ENCODE peak calls at places on chromosomes 3 and 15, in four cellular contexts. E is kidney epithelial cell, W is GM12864, Q is sigmoid colon. H is an unnamed sample.

GRCh38 chr15:35305031-35305555 is 220.0 kb upstream of the NANOGP8 start:
- DNase-seq in Q (no peak), E (no peak), W (no peak), H (no peak)

GRCh38 chr3:124763644-124764358 is 33.5 kb downstream of the UMPS start:
- DNase-seq in Q (no peak), W (no peak), E (no peak), H (no peak)

GRCh38 chr3:37072892-37073291 is 79.6 kb downstream of the MLH1 start:
- DNase-seq in E (no peak), W (no peak), Q (no peak), H (peak; percentile 80)

GRCh38 chr3:56291244-56291680 is 177.0 kb downstream of the ERC2 start:
- DNase-seq in E (peak; percentile 44), W (no peak), Q (no peak), H (no peak)

GRCh38 chr15:67174864-67175573 is 79.4 kb downstream of the AAGAB start:
- DNase-seq in W (no peak), E (peak; percentile 95), Q (peak; percentile 58), H (no peak)

GRCh38 chr3:170977911-170978310 is 48.6 kb downstream of the SLC2A2 start:
- DNase-seq in E (no peak), Q (no peak), W (no peak), H (no peak)

GRCh38 chr15:71777216-71777943 is 33.0 kb upstream of the NR2E3 start:
- DNase-seq in Q (no peak), W (no peak), E (no peak), H (no peak)

GRCh38 chr3:66133050-66133757 is 87.6 kb upstream of the SLC25A26 start:
- DNase-seq in E (no peak), W (no peak), Q (no peak), H (no peak)

GRCh38 chr3:194871143-194871863 is 185.6 kb downstream of the FAM43A start:
- DNase-seq in E (no peak), W (no peak), Q (no peak), H (peak; percentile 45)

GRCh38 chr3:105785790-105786189 is 83.0 kb downstream of the CBLB start:
- DNase-seq in W (no peak), E (no peak), Q (no peak), H (no peak)

GRCh38 chr3:127107491-127108375 is 85.2 kb upstream of the PRR23E start:
- DNase-seq in E (no peak), W (no peak), Q (no peak), H (no peak)

GRCh38 chr15:86725628-86726027 is 646.0 kb downstream of the AGBL1 start:
- DNase-seq in W (no peak), E (no peak), Q (no peak), H (no peak)

GRCh38 chr3:179146911-179147570 is 1.1 kb upstream of the PIK3CA start:
- DNase-seq in Q (no peak), W (no peak), E (peak; percentile 26), H (no peak)

GRCh38 chr15:26806161-26806560 is 33.3 kb upstream of the GABRB3 start:
- DNase-seq in E (no peak), W (no peak), Q (no peak), H (no peak)

GRCh38 chr15:58063612-58064011 is 1.9 kb downstream of the ALDH1A2 start:
- DNase-seq in E (no peak), Q (no peak), W (no peak), H (no peak)

GRCh38 chr3:39062180-39062579 is 10.4 kb downstream of the WDR48 start:
- DNase-seq in W (no peak), Q (no peak), E (no peak), H (no peak)

GRCh38 chr3:153305189-153305588 is 143.2 kb downstream of the RAP2B start:
- DNase-seq in W (no peak), Q (no peak), E (no peak), H (no peak)

GRCh38 chr3:8824238-8824637 is 54.8 kb upstream of the OXTR start:
- DNase-seq in E (no peak), W (no peak), Q (no peak), H (no peak)

GRCh38 chr3:86774082-86774691 is 216.8 kb downstream of the VGLL3 start:
- DNase-seq in W (no peak), E (no peak), Q (no peak), H (no peak)

GRCh38 chr15:42736793-42737528 is at the start of gene CDAN1:
- DNase-seq in W (peak; percentile 26), Q (peak; percentile 97), E (peak; percentile 41), H (no peak)

GRCh38 chr15:70054366-70054765 is 43.4 kb downstream of the TLE3 start:
- DNase-seq in E (no peak), Q (peak; percentile 48), W (no peak), H (no peak)

GRCh38 chr15:89672221-89673161 is 6.7 kb downstream of the PLIN1 start:
- DNase-seq in W (no peak), E (no peak), Q (no peak), H (peak; percentile 24)

GRCh38 chr15:55334371-55334770 is 15.3 kb downstream of the PIGB start:
- DNase-seq in E (no peak), W (no peak), Q (no peak), H (no peak)

GRCh38 chr3:144032531-144033234 is 61.1 kb downstream of the DIPK2A start:
- DNase-seq in Q (no peak), W (no peak), E (no peak), H (no peak)
- H3K4me3 ChIP-seq in Q (no peak overlapping the region), W (no peak overlapping the region), E (no peak overlapping the region), H (no peak overlapping the region)

GRCh38 chr3:40336511-40337135 is 27.1 kb downstream of the EIF1B start:
- DNase-seq in W (no peak), Q (no peak), E (no peak), H (no peak)

GRCh38 chr3:40339871-40340270 is 30.4 kb downstream of the EIF1B start:
- DNase-seq in Q (no peak), W (no peak), E (no peak), H (no peak)

GRCh38 chr3:40340541-40341170 is 31.1 kb downstream of the EIF1B start:
- DNase-seq in Q (no peak), W (no peak), E (no peak), H (no peak)

GRCh38 chr3:40337136-40338108 is 27.9 kb downstream of the EIF1B start:
- DNase-seq in E (no peak), W (peak; percentile 22), Q (no peak), H (no peak)

GRCh38 chr3:40341671-40342070 is 32.2 kb downstream of the EIF1B start:
- DNase-seq in E (no peak), W (no peak), Q (no peak), H (no peak)
- TF ChIP-seq CTCF in E (no peak), W (no peak), Q (no peak), H (no peak)

GRCh38 chr15:101296418-101297405 is 1.7 kb upstream of the SNRPA1 start:
- DNase-seq in E (no peak), W (no peak), Q (no peak), H (no peak)
- H3K4me3 ChIP-seq in E (no peak overlapping the region), W (no peak overlapping the region), Q (no peak overlapping the region), H (peak overlapping the region; percentile 91)

GRCh38 chr15:59360305-59360704 is 12.4 kb downstream of the MYO1E start:
- DNase-seq in E (no peak), Q (no peak), W (no peak), H (no peak)
- TF ChIP-seq CTCF in E (peak; percentile 28), Q (no peak), W (peak; percentile 66), H (no peak)

GRCh38 chr3:5187920-5188418 is 462 bp downstream of the EDEM1 start:
- DNase-seq in W (no peak), E (no peak), Q (peak; percentile 74), H (no peak)

GRCh38 chr3:5191555-5192304 is 4.2 kb downstream of the EDEM1 start:
- DNase-seq in W (no peak), E (no peak), Q (no peak), H (no peak)

GRCh38 chr3:5192568-5193319 is 5.2 kb downstream of the EDEM1 start:
- DNase-seq in W (no peak), Q (no peak), E (no peak), H (no peak)

GRCh38 chr3:5188419-5189405 is 1.2 kb downstream of the EDEM1 start:
- DNase-seq in E (no peak), Q (no peak), W (no peak), H (no peak)

DNA sequence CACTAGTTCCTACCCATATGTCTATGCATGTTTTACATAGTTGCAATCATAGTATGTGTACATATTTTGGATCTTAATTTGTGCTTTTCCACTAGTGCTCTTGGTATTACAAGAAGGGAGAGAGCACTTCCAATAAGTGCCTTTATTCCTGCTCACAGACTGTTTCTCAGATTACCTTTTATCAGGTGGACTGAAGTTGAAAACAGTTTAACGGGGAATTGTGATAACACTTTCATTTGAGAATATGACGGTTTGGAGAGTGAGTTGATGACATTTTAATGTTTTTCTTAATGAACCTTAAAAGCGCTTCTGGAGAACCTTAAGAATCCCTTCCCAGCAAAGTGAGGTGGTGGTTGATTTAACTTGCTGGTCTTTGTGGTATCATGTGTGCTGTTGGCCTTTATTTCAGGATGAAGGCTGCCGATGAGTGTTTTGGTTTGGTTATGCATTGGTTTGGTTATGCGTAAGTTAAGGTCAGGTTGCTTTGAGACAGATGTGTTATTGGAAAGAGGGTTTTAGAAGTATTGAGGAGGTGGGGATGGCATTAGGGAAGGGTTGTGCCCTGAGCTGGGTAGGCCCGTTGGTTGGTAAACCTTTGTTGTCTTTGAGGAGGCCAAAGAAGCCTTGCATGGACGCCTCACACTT is 2.8 kb downstream of the EDEM1 start:
- DNase-seq in W (no peak), Q (no peak), E (no peak), H (no peak)
- H3K4me3 ChIP-seq in W (peak overlapping the region; percentile 84), Q (no peak overlapping the region), E (no peak overlapping the region), H (no peak overlapping the region)

DNA sequence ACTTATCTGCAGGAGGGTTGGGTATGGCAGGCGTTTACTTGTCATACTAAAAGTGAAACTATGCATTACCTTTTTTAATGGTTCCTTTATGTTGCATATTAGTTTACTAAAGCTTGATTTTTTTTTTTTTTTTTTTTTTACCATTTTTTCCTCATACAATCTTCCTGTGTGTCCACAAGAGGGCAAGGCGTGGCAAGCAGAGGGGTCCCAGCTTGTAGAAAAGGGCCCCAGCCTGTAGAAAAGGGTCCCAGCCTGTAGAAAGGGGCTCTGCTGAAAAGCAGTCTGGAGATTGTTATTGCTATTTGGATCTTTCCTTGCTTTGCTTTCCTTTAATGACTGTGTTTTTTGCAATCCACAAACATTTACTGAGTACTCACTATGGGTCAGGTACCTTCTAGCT is 21.9 kb downstream of the MKRN2 start:
- DNase-seq in Q (no peak), W (no peak), E (no peak), H (no peak)
- TF ChIP-seq CTCF in Q (no peak), W (peak; percentile 24), E (peak; percentile 23), H (peak; percentile 8)

GRCh38 chr3:147414369-147415135 is 5.4 kb downstream of the ZIC1 start:
- DNase-seq in Q (no peak), W (no peak), E (no peak), H (no peak)
- H3K4me3 ChIP-seq in Q (no peak overlapping the region), W (no peak overlapping the region), E (no peak overlapping the region), H (no peak overlapping the region)